ENCODE peak calls at places on chromosome 1, in four cellular contexts. I is HepG2, Y is HCT116, K is K562. H is an unnamed sample.

GRCh38 chr1:30197616-30197934 is 525.8 kb downstream of the MATN1 start:
- DNase-seq in Y (no peak), I (no peak), K (no peak), H (no peak)

GRCh38 chr1:72724951-72725863 is 442.9 kb upstream of the NEGR1 start:
- DNase-seq in Y (no peak), I (no peak), K (no peak), H (peak; percentile 54)

GRCh38 chr1:178057863-178058576 is 35.9 kb upstream of the RASAL2 start:
- DNase-seq in Y (no peak), K (no peak), I (no peak), H (no peak)

GRCh38 chr1:181356505-181357340 is 126.6 kb upstream of the CACNA1E start:
- DNase-seq in I (no peak), K (no peak), Y (no peak), H (no peak)

GRCh38 chr1:43636006-43636641 is 13.8 kb upstream of the KDM4A start:
- DNase-seq in Y (no peak), K (no peak), I (no peak), H (no peak)

GRCh38 chr1:227941509-227942020 is 6.2 kb downstream of the WNT9A start:
- DNase-seq in I (no peak), Y (no peak), K (no peak), H (peak; percentile 50)

GRCh38 chr1:236795757-236796719 is 946 bp downstream of the MTR start:
- DNase-seq in I (peak; percentile 23), K (no peak), Y (peak; percentile 7), H (no peak)

GRCh38 chr1:61892977-61893376 is 150.7 kb downstream of the PATJ start:
- DNase-seq in Y (no peak), K (no peak), I (no peak), H (no peak)

GRCh38 chr1:247212914-247213617 is 41.2 kb upstream of the ZNF124 start:
- DNase-seq in Y (no peak), K (no peak), I (no peak), H (no peak)

GRCh38 chr1:33623811-33624210 is 151.4 kb downstream of the ZSCAN20 start:
- DNase-seq in K (no peak), Y (no peak), I (no peak), H (no peak)

GRCh38 chr1:203179328-203180009 is 3.8 kb upstream of the MYBPH start:
- DNase-seq in K (no peak), Y (no peak), I (no peak), H (no peak)

GRCh38 chr1:203176744-203177460 is 1.3 kb upstream of the MYBPH start:
- DNase-seq in K (no peak), Y (no peak), I (no peak), H (no peak)

GRCh38 chr1:203178821-203179220 is 3.2 kb upstream of the MYBPH start:
- DNase-seq in Y (no peak), K (no peak), I (no peak), H (no peak)

GRCh38 chr1:203177471-203178039 is 1.9 kb upstream of the MYBPH start:
- DNase-seq in Y (peak; percentile 8), I (no peak), K (no peak), H (no peak)

DNA sequence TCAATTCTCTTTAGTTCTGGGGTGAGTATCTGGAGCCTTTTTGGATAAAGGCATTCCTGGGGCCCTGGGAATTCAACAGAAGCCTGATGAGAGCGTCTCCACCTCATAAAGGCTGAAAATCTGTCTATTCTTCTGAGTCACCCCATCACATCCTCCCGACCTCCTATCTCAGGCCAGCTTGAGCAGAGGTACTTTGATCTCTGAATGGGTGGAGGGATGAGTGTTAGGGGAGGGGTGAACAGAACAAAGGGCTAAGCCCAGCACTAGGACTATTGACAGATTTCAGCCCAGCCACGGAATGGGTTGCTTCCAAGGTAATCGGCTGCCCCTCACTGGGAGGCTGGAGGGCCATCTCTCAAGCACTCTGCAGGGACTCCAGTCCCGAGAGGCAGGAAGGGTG is 2.5 kb upstream of the MYBPH start:
- DNase-seq in I (peak; percentile 84), K (no peak), Y (peak; percentile 76), H (no peak)
- TF ChIP-seq FOSL1 in I (no peak), K (no peak), Y (no peak), H (no peak)

GRCh38 chr1:145891587-145892485 is 6.2 kb upstream of the ANKRD35 start:
- DNase-seq in K (peak; percentile 87), I (peak; percentile 99), Y (peak; percentile 97), H (peak; percentile 96)
- TF ChIP-seq FOSL1 in K (peak; percentile 83), I (peak; percentile 83), Y (peak; percentile 65), H (no peak)

GRCh38 chr1:224331326-224331725 is 1.4 kb upstream of the NVL start:
- DNase-seq in Y (no peak), I (no peak), K (no peak), H (no peak)
- TF ChIP-seq FOSL1 in Y (no peak), I (no peak), K (no peak), H (no peak)

DNA sequence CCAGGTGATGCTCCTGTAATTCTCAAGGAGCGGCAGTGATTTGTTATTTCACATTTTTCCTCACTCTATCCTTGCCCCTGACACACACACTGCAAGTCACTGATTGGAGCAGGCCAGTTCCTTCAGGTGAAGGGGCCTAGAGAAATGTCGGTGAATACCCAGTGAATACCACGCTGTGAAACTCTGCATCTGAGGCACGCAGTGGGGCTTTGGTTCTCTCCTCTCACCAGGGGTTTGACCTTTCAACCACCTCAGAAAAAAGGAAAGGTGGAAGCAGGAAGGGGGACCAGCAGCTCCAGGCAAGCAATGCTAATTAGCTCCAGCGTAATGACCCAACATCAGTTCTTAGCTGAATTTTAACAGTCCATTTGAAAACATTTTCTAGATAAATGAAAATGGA is 532 bp upstream of the FAM177B start:
- DNase-seq in K (no peak), Y (no peak), I (no peak), H (peak; percentile 41)
- TF ChIP-seq FOSL1 in K (no peak), Y (no peak), I (no peak), H (no peak)

GRCh38 chr1:91650764-91651163 is 150.1 kb downstream of the CDC7 start:
- DNase-seq in Y (no peak), I (no peak), K (peak; percentile 23), H (no peak)
- TF ChIP-seq FOSL1 in Y (no peak), I (no peak), K (peak; percentile 68), H (no peak)

DNA sequence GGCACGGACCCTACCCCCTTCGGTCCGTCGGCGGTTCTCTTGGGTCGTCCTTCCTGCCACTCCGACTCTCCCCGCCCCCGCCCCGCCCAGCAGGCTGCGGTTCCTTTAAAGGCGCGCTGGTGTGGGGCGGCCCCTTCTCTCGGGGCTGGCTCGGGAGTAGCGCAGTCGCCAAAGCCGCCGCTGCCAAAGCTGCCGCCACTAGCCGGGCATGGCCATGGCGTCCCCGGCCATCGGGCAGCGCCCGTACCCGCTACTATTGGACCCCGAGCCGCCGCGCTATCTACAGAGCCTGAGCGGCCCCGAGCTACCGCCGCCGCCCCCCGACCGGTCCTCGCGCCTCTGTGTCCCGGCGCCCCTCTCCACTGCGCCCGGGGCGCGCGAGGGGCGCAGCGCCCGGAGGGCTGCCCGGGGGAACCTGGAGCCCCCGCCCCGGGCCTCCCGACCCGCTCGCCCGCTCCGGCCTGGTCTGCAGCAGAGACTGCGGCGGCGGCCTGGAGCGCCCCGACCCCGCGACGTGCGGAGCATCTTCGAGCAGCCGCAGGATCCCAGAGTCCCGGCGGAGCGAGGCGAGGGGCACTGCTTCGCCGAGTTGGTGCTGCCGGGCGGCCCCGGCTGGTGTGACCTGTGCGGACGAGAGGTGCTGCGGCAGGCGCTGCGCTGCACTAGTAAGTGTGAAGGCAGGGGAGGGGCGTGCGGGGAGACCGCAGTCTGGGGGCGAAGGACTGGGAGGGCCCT is at the start of gene RASSF5:
- DNase-seq in I (no peak), K (peak; percentile 74), Y (no peak), H (peak; percentile 27)
- TF ChIP-seq FOSL1 in I (no peak), K (no peak), Y (no peak), H (no peak)

DNA sequence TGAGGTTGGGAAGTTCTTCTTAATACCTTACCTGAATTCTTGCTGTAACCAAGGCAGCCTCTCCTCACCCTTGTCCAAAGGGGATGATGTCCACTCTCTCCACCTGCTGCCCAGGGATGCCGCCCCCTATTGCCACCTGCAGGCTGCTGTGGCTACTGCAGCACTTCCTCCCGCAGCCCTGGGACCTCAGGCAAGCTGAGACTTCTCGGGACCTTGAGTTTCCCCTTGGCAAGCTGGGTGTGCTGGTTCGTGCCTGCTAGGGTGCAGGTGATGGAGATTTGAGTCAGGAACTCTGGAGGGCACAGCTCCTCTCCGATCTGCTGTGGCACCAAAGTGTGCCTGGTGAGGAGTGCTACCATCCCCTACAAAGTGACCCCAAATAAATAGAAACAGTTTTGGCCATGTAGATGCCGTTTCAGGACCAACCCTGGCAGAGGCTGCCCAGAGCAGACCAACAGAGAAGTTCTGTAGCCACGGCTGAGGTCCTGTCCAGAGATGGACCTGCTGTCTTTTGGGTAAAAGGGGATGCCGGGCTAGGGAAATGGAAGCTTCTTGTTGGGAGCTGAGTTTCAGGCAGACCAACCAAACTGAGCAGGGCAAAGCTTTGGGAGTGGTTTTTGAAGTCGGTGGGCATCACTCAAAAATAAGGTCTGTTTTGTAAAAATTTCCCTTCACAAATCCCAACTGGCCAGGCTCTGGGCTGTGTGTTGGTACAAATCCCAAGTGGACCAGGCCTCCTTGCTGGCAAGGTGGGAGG is 31.7 kb downstream of the RUNX3 start:
- DNase-seq in I (no peak), Y (peak; percentile 10), K (peak; percentile 82), H (peak; percentile 10)
- TF ChIP-seq FOSL1 in I (no peak), Y (no peak), K (no peak), H (no peak)